ENCODE peak calls at places on chromosomes 6 and 20, in four cellular contexts. I is mesothelial cell of epicardium, J is Right ventricle myocardium superior, L is A549. N is an unnamed sample.

GRCh38 chr20:59148713-59149493 is 14.7 kb upstream of the ZNF831 start:
- DNase-seq in I (no peak), J (no peak), L (no peak), N (no peak)

GRCh38 chr20:44302026-44302669 is 8.9 kb downstream of the FITM2 start:
- DNase-seq in I (no peak), J (no peak), L (no peak), N (no peak)

GRCh38 chr6:169800668-169801395 is 49.4 kb downstream of the ERMARD start:
- DNase-seq in I (no peak), J (no peak), L (peak), N (peak)

GRCh38 chr20:48903705-48904104 is 17.8 kb upstream of the ARFGEF2 start:
- DNase-seq in I (no peak), J (no peak), L (no peak), N (no peak)

GRCh38 chr6:106974337-106974998 is at the start of gene CD24:
- DNase-seq in I (peak), J (peak), L (peak), N (peak)

GRCh38 chr6:83852528-83853177 is 507 bp upstream of the RIPPLY2 start:
- DNase-seq in I (no peak), J (no peak), L (no peak), N (no peak)

GRCh38 chr6:132130530-132131298 is 179.5 kb upstream of the CCN2 start:
- DNase-seq in I (no peak), J (peak), L (no peak), N (no peak)

GRCh38 chr20:10659651-10660601 is 13.9 kb downstream of the JAG1 start:
- DNase-seq in I (no peak), J (no peak), L (no peak), N (no peak)

GRCh38 chr20:3631534-3631933 is 31.7 kb downstream of the GFRA4 start:
- DNase-seq in I (no peak), J (no peak), L (no peak), N (no peak)

GRCh38 chr6:167572841-167573271 is 248.0 kb downstream of the TTLL2 start:
- DNase-seq in I (no peak), J (peak), L (no peak), N (no peak)

GRCh38 chr6:38058022-38058421 is 238.5 kb downstream of the ZFAND3 start:
- DNase-seq in I (no peak), J (no peak), L (no peak), N (no peak)

GRCh38 chr20:9066196-9066595 is 2.7 kb upstream of the PLCB4 start:
- DNase-seq in I (no peak), J (no peak), L (no peak), N (peak)

GRCh38 chr6:162728177-162728571 is 400 bp downstream of the PACRG start:
- DNase-seq in I (no peak), J (no peak), L (no peak), N (no peak)

GRCh38 chr6:6764764-6765434 is 176.4 kb downstream of the LY86 start:
- DNase-seq in I (no peak), J (no peak), L (no peak), N (no peak)

GRCh38 chr20:62887147-62887859 is 25.7 kb upstream of the TCFL5 start:
- DNase-seq in I (no peak), J (peak), L (no peak), N (no peak)

GRCh38 chr6:117169060-117169635 is 96.2 kb upstream of the VGLL2 start:
- DNase-seq in I (no peak), J (no peak), L (no peak), N (no peak)

GRCh38 chr20:16272961-16273360 is 300.3 kb downstream of the KIF16B start:
- DNase-seq in I (no peak), J (no peak), L (no peak), N (no peak)

GRCh38 chr6:37988696-37989095 is 169.2 kb downstream of the ZFAND3 start:
- DNase-seq in I (no peak), J (no peak), L (no peak), N (no peak)

GRCh38 chr6:104625536-104625935 is 234.2 kb downstream of the HACE1 start:
- DNase-seq in I (no peak), J (no peak), L (no peak), N (no peak)

GRCh38 chr6:16804515-16805161 is 43.4 kb upstream of the ATXN1 start:
- DNase-seq in I (no peak), J (no peak), L (no peak), N (no peak)

GRCh38 chr20:63226020-63226943 is 9.4 kb upstream of the BIRC7 start:
- DNase-seq in I (no peak), J (no peak), L (no peak), N (no peak)

GRCh38 chr6:96836579-96837137 is 619 bp downstream of the GPR63 start:
- DNase-seq in I (no peak), J (no peak), L (no peak), N (peak)

GRCh38 chr6:125947581-125947980 is 9.0 kb upstream of the HINT3 start:
- DNase-seq in I (no peak), J (no peak), L (no peak), N (no peak)

GRCh38 chr6:167396659-167397490 is 72.0 kb downstream of the TTLL2 start:
- DNase-seq in I (no peak), J (no peak), L (no peak), N (no peak)

GRCh38 chr6:131602913-131603312 is 25.1 kb downstream of the MED23 start:
- DNase-seq in I (no peak), J (no peak), L (peak), N (no peak)

GRCh38 chr6:1603708-1604346 is 5.9 kb upstream of the FOXC1 start:
- DNase-seq in I (no peak), J (no peak), L (no peak), N (no peak)

GRCh38 chr6:142833054-142833453 is 111.9 kb downstream of the HIVEP2 start:
- DNase-seq in I (no peak), J (no peak), L (no peak), N (no peak)